ENCODE peak calls at places on chromosomes 5 and 9, in five cellular contexts. M, Y, A, K and S are unnamed samples.

GRCh38 chr5:42547894-42548293 is 124.7 kb downstream of the GHR start:
- DNase-seq in A (no peak), K (no peak), M (no peak), Y (no peak), S (no peak)

GRCh38 chr5:11797132-11797531 is 107.1 kb downstream of the CTNND2 start:
- DNase-seq in K (peak), A (no peak), Y (no peak), M (no peak), S (peak)

GRCh38 chr9:110802416-110803035 is 133.9 kb downstream of the MUSK start:
- DNase-seq in K (no peak), M (no peak), A (no peak), Y (no peak), S (no peak)

GRCh38 chr9:22265038-22265437 is 181.6 kb upstream of the DMRTA1 start:
- DNase-seq in A (no peak), K (no peak), M (no peak), Y (no peak), S (no peak)

GRCh38 chr9:83959061-83959460 is 21.0 kb downstream of the HNRNPK start:
- DNase-seq in Y (no peak), M (no peak), A (no peak), K (no peak), S (no peak)

GRCh38 chr5:147177125-147177840 is 57.5 kb upstream of the STK32A start:
- DNase-seq in Y (no peak), A (no peak), K (no peak), M (no peak), S (no peak)

GRCh38 chr5:55694152-55694830 is 17.8 kb downstream of the SLC38A9 start:
- DNase-seq in M (no peak), Y (no peak), K (no peak), A (no peak), S (no peak)

GRCh38 chr5:40755093-40755406 is 711 bp downstream of the TTC33 start:
- DNase-seq in K (peak), A (peak), Y (peak), M (peak), S (peak)

GRCh38 chr9:36401179-36401740 is 1.2 kb upstream of the RNF38 start:
- DNase-seq in K (peak), M (peak), A (no peak), Y (no peak), S (no peak)

GRCh38 chr5:78361226-78361993 is 993 bp downstream of the SCAMP1 start:
- DNase-seq in K (no peak), M (peak), Y (peak), A (no peak), S (peak)

GRCh38 chr5:178356459-178356872 is 123.9 kb upstream of the PHYKPL start:
- DNase-seq in K (no peak), A (no peak), M (no peak), Y (peak), S (no peak)

GRCh38 chr9:110125207-110125751 is 82.7 kb downstream of the C9orf152 start:
- DNase-seq in A (no peak), Y (peak), M (no peak), K (no peak), S (peak)

GRCh38 chr9:92749071-92749933 is 15.3 kb downstream of the BICD2 start:
- DNase-seq in K (no peak), M (no peak), A (no peak), Y (no peak), S (no peak)